ENCODE peak calls at places on chromosomes 2 and 18, in four cellular contexts. J is MCF 10A, S is GM12891, G is COR-L47. Z is an unnamed sample.

GRCh38 chr2:97763176-97763845 is 49.9 kb downstream of the ZAP70 start:
- DNase-seq in S (no peak), G (no peak), J (no peak), Z (no peak)

GRCh38 chr2:136932700-136933099 is 167.4 kb downstream of the THSD7B start:
- DNase-seq in S (no peak), G (no peak), J (peak; percentile 56), Z (peak; percentile 11)

GRCh38 chr2:69830045-69830905 is 815 bp downstream of the GMCL1 start:
- DNase-seq in J (peak; percentile 50), G (peak; percentile 3), S (peak; percentile 16), Z (peak; percentile 55)

GRCh38 chr18:45954070-45954712 is 12.9 kb downstream of the EPG5 start:
- DNase-seq in G (no peak), J (peak; percentile 57), S (no peak), Z (peak; percentile 65)

GRCh38 chr18:74682141-74682997 is 84.7 kb downstream of the ZNF407 start:
- DNase-seq in J (peak; percentile 49), S (no peak), G (peak; percentile 58), Z (peak; percentile 6)

GRCh38 chr18:24819141-24819890 is 358.9 kb downstream of the HRH4 start:
- DNase-seq in J (no peak), S (no peak), G (no peak), Z (no peak)

GRCh38 chr2:240189686-240190085 is 49.2 kb upstream of the OTOS start:
- DNase-seq in J (no peak), G (no peak), S (no peak), Z (no peak)

GRCh38 chr2:207260947-207261346 is 95.2 kb upstream of the KLF7 start:
- DNase-seq in G (no peak), J (no peak), S (no peak), Z (peak; percentile 47)